ENCODE peak calls at places on chromosomes 3 and 15, in seven cellular contexts. V, X, E, T, M, S and L are unnamed samples.
A peak's percentile ranks its signal among the peaks of the same experiment; 100 is the strongest.

GRCh38 chr3:177195242-177195940 is 1.9 kb downstream of the TBL1XR1 start:
- DNase-seq in M (no peak), S (no peak), V (peak; percentile 40), X (no peak), T (no peak), E (no peak), L (no peak)

GRCh38 chr3:52317601-52318000 is 1.5 kb downstream of the DNAH1 start:
- DNase-seq in T (peak; percentile 87), V (peak; percentile 76), E (peak; percentile 77), M (no peak), S (peak; percentile 94), X (no peak), L (no peak)

GRCh38 chr3:136251511-136251910 is 1.4 kb downstream of the PCCB start:
- DNase-seq in V (no peak), T (peak; percentile 15), M (no peak), X (no peak), E (no peak), S (no peak), L (no peak)

GRCh38 chr15:63945005-63945788 is 101.1 kb downstream of the DAPK2 start:
- DNase-seq in E (peak; percentile 80), M (peak; percentile 91), S (no peak), T (peak; percentile 84), X (peak; percentile 27), V (peak; percentile 83), L (peak; percentile 80)

GRCh38 chr3:152524198-152525140 is 255.7 kb downstream of the MBNL1 start:
- DNase-seq in S (no peak), M (no peak), T (no peak), X (peak; percentile 56), V (peak; percentile 38), E (peak; percentile 33), L (no peak)

GRCh38 chr15:52822475-52822874 is 32.3 kb upstream of the ONECUT1 start:
- DNase-seq in E (no peak), T (no peak), S (no peak), V (no peak), X (no peak), M (no peak), L (no peak)

GRCh38 chr3:38836561-38836960 is 20.5 kb upstream of the SCN10A start:
- DNase-seq in X (no peak), V (no peak), S (peak; percentile 17), T (no peak), M (peak; percentile 62), E (no peak), L (no peak)

GRCh38 chr3:115239717-115240116 is 92.6 kb upstream of the ZBTB20 start:
- DNase-seq in S (no peak), E (no peak), V (no peak), T (peak; percentile 29), X (peak; percentile 59), M (no peak), L (peak; percentile 62)

GRCh38 chr15:65550681-65551098 is 20.4 kb downstream of the HACD3 start:
- DNase-seq in V (no peak), X (no peak), M (no peak), E (no peak), T (no peak), S (no peak), L (no peak)

GRCh38 chr3:63900459-63900858 is 11.7 kb downstream of the SCAANT1 start:
- DNase-seq in V (no peak), M (no peak), X (no peak), S (no peak), E (no peak), T (no peak), L (no peak)

GRCh38 chr15:69652906-69653305 is 200.3 kb downstream of the RPLP1 start:
- DNase-seq in V (no peak), X (no peak), T (no peak), S (no peak), M (no peak), E (no peak), L (no peak)

GRCh38 chr3:95254771-95255170 is 1191.9 kb downstream of the NSUN3 start:
- DNase-seq in S (no peak), T (no peak), E (no peak), M (no peak), V (no peak), X (no peak), L (no peak)

GRCh38 chr3:169634618-169635236 is 28.8 kb downstream of the MECOM start:
- DNase-seq in S (no peak), E (peak; percentile 84), T (no peak), M (no peak), X (no peak), V (peak; percentile 84), L (no peak)

GRCh38 chr3:122679467-122680291 is 960 bp upstream of the PARP14 start:
- DNase-seq in S (no peak), M (no peak), V (peak; percentile 38), X (no peak), E (peak; percentile 36), T (peak; percentile 39), L (no peak)

GRCh38 chr15:90400005-90400758 is 12.1 kb downstream of the IQGAP1 start:
- DNase-seq in S (no peak), T (no peak), X (no peak), E (no peak), M (no peak), V (no peak), L (no peak)

GRCh38 chr3:107983247-107983646 is 107.6 kb downstream of the CD47 start:
- DNase-seq in S (no peak), X (no peak), T (no peak), M (no peak), E (no peak), V (no peak), L (no peak)

GRCh38 chr15:64000183-64000710 is 46.0 kb downstream of the DAPK2 start:
- DNase-seq in M (no peak), S (no peak), E (no peak), T (no peak), V (no peak), X (no peak), L (no peak)

GRCh38 chr3:59658236-59658635 is 608.4 kb upstream of the CFAP20DC start:
- DNase-seq in V (no peak), S (no peak), T (no peak), X (no peak), M (peak; percentile 64), E (no peak), L (no peak)

GRCh38 chr3:151434151-151434890 is 26.5 kb downstream of the IGSF10 start:
- DNase-seq in S (no peak), X (peak; percentile 35), E (no peak), T (no peak), V (no peak), M (no peak), L (no peak)

DNA sequence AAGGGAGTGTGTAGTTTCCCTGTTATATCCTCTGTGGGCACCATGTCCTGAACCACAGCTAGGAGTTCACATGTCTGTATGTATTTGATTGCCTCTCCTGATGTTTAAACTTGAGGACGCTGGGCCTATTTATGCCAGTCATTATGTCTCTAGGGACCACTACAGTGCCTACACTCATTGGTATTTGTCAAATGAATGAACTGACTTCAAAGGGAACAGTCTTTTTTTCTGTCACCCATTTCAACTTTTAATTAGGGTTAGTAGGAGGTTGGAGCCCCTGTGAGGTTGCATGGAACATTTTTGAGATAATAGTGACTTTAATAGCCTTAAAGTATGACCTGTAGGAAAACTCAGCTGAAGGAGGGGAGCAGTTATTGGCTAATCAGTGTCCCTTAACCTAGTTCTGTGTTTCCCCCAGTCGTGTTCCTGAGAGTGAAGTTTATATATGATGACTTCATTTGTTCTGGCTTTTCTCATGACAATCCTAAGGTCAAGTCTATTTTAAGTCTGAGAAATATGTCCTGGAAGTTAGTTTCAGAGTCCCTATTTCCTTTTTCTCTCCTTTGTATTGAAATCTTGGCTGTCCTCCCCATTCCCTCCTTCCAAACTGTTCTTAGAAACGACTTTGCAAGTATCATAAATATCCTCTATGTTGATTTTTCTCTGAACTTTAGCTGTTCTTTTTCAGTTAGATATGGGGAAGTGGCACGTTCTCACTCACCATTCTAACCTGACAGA is 29.0 kb downstream of the PDE8A start:
- DNase-seq in V (no peak), M (no peak), T (no peak), X (no peak), E (no peak), S (no peak), L (no peak)
- H3K4me1 ChIP-seq in V (peaks cover 57% of the 10 kb centered on the region), M (peaks cover 71% of the 10 kb centered on the region), T (peaks cover 11% of the 10 kb centered on the region), X (no peaks in the 10 kb centered on the region), E (peaks cover 37% of the 10 kb centered on the region), S (peaks cover 38% of the 10 kb centered on the region), L (peaks cover 39% of the 10 kb centered on the region)

DNA sequence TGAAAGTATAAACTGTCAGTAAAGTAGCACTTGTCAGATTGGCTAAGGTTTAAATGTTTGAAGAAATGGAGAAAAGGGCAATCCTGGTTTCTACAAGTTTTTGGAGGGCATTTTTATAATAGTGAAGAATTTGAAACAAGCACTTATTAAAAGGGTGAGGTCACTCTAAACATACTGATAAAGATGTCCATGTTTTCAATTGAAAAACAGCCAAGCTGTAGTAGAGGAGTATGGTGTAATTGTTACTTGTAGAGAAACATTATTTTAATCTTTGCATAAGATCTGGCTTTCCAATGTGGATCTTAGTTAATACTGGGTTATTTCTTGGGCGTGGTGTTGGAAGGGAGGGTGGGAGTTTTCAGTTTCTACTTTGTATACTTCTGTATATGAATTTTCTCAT is 22.7 kb downstream of the MORF4L1 start:
- DNase-seq in V (no peak), S (no peak), E (no peak), M (no peak), T (no peak), X (no peak), L (no peak)
- H3K27ac ChIP-seq in V (no peak overlapping the region), S (no peak overlapping the region), E (no peak overlapping the region), M (no peak overlapping the region), T (no peak overlapping the region), X (no peak overlapping the region), L (no peak overlapping the region)

GRCh38 chr3:132253262-132253878 is 63.8 kb upstream of the ACP3 start:
- DNase-seq in E (no peak), V (peak; percentile 16), X (peak; percentile 41), M (no peak), S (no peak), T (peak; percentile 11), L (no peak)

GRCh38 chr3:132261501-132261900 is 55.7 kb upstream of the ACP3 start:
- DNase-seq in X (no peak), E (no peak), M (no peak), V (no peak), T (no peak), S (no peak), L (no peak)

GRCh38 chr3:132254076-132254755 is 63.0 kb upstream of the ACP3 start:
- DNase-seq in T (no peak), V (no peak), E (no peak), X (no peak), M (no peak), S (no peak), L (no peak)

GRCh38 chr3:132255041-132255745 is 62.0 kb upstream of the ACP3 start:
- DNase-seq in V (no peak), S (no peak), X (no peak), E (no peak), T (no peak), M (no peak), L (no peak)

DNA sequence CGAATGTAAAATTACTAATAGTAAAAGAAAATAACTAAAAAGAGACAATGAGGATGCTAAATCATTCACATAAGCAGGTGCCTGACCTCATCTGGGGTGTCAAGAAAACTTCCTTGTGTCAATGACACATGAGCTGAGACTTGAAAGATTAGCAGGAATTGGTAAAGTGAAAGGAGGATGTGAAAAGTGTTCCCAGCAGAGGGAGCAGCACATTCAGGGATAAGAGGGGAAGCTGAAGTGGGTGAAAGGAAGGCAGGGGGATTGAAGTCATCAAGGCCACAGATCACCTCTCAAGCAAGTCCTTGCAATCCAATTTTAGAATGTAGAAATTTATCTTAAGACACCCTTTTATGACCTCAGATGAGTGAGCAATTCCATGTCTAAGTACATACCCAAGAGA is 60.2 kb upstream of the ACP3 start:
- DNase-seq in V (peak; percentile 16), E (peak; percentile 40), X (no peak), M (no peak), T (no peak), S (no peak), L (no peak)
- TF ChIP-seq POLR2AphosphoS5 in V (no peak), E (no peak), X (no peak), M (no peak), T (no peak), S (no peak), L (no peak)

GRCh38 chr15:67827561-67828378 is 2.5 kb downstream of the SKOR1 start:
- DNase-seq in E (no peak), S (peak; percentile 83), V (no peak), M (no peak), X (no peak), T (no peak), L (no peak)
- H3K4me1 ChIP-seq in E (peaks cover 71% of the 10 kb centered on the region), S (peaks cover 53% of the 10 kb centered on the region), V (peaks cover 50% of the 10 kb centered on the region), M (peaks cover 80% of the 10 kb centered on the region), X (peaks cover 14% of the 10 kb centered on the region), T (peaks cover 26% of the 10 kb centered on the region), L (peaks cover 71% of the 10 kb centered on the region)